ENCODE peak calls at places on chromosome 4, in nine cellular contexts. U, R, O, N, Q, X, F, V and P are unnamed samples.
A peak's percentile ranks its signal among the peaks of the same experiment; 100 is the strongest.

GRCh38 chr4:3366893-3367775 is 74.3 kb downstream of the RGS12 start:
- DNase-seq in U (no peak), R (no peak), O (no peak), N (no peak), Q (no peak), X (no peak), F (no peak), V (no peak), P (no peak)

GRCh38 chr4:72031868-72032619 is at the start of gene NPFFR2:
- DNase-seq in U (no peak), R (no peak), O (peak; percentile 10), N (no peak), Q (no peak), X (peak; percentile 76), F (no peak), V (no peak), P (no peak)

GRCh38 chr4:4860803-4861591 is 1.5 kb downstream of the MSX1 start:
- DNase-seq in U (no peak), R (no peak), O (peak; percentile 98), N (no peak), Q (no peak), X (peak; percentile 68), F (no peak), V (no peak), P (peak; percentile 84)

GRCh38 chr4:4288098-4288497 is 1.9 kb downstream of the LYAR start:
- DNase-seq in U (no peak), R (no peak), O (no peak), N (no peak), Q (no peak), X (no peak), F (no peak), V (no peak), P (no peak)

GRCh38 chr4:7676376-7676775 is 241.6 kb upstream of the PSAPL1 start:
- DNase-seq in U (no peak), R (no peak), O (peak; percentile 65), N (peak; percentile 6), Q (no peak), X (no peak), F (no peak), V (no peak), P (no peak)

GRCh38 chr4:140884431-140885058 is 128.4 kb upstream of the TBC1D9 start:
- DNase-seq in U (no peak), R (no peak), O (peak; percentile 92), N (no peak), Q (peak; percentile 19), X (peak; percentile 94), F (no peak), V (peak; percentile 0), P (peak; percentile 14)

GRCh38 chr4:40908297-40908696 is 158.5 kb downstream of the NSUN7 start:
- DNase-seq in U (no peak), R (no peak), O (no peak), N (no peak), Q (no peak), X (peak; percentile 65), F (no peak), V (no peak), P (no peak)

GRCh38 chr4:174764105-174764729 is 64.8 kb downstream of the GLRA3 start:
- DNase-seq in U (no peak), R (no peak), O (peak; percentile 13), N (no peak), Q (peak; percentile 2), X (peak; percentile 78), F (no peak), V (no peak), P (peak; percentile 1)

GRCh38 chr4:57182132-57182874 is 72.1 kb upstream of the IGFBP7 start:
- DNase-seq in U (no peak), R (no peak), O (no peak), N (no peak), Q (no peak), X (no peak), F (no peak), V (peak; percentile 88), P (no peak)

GRCh38 chr4:7854697-7855370 is 84.8 kb downstream of the AFAP1 start:
- DNase-seq in U (no peak), R (peak; percentile 75), O (peak; percentile 49), N (peak; percentile 88), Q (no peak), X (no peak), F (no peak), V (no peak), P (no peak)

GRCh38 chr4:173752610-173753009 is 222.6 kb upstream of the HAND2 start:
- DNase-seq in U (no peak), R (no peak), O (no peak), N (no peak), Q (no peak), X (peak; percentile 92), F (no peak), V (no peak), P (no peak)

GRCh38 chr4:74527049-74527448 is 82.1 kb downstream of the AREG start:
- DNase-seq in U (no peak), R (no peak), O (no peak), N (no peak), Q (no peak), X (no peak), F (no peak), V (no peak), P (no peak)

GRCh38 chr4:108889696-108890475 is 127.0 kb upstream of the ETNPPL start:
- DNase-seq in U (no peak), R (no peak), O (no peak), N (no peak), Q (no peak), X (no peak), F (no peak), V (no peak), P (no peak)

GRCh38 chr4:188988131-188988530 is 848.9 kb downstream of the TRIML1 start:
- DNase-seq in U (no peak), R (no peak), O (no peak), N (no peak), Q (no peak), X (no peak), F (no peak), V (no peak), P (no peak)

GRCh38 chr4:142845293-142846070 is 619 bp downstream of the INPP4B start:
- DNase-seq in U (no peak), R (no peak), O (peak; percentile 72), N (peak; percentile 43), Q (no peak), X (peak; percentile 63), F (no peak), V (no peak), P (no peak)

GRCh38 chr4:113452868-113453620 is 308.5 kb downstream of the CAMK2D start:
- DNase-seq in U (no peak), R (no peak), O (no peak), N (no peak), Q (no peak), X (peak; percentile 92), F (no peak), V (no peak), P (no peak)

GRCh38 chr4:4712800-4713528 is 146.5 kb upstream of the MSX1 start:
- DNase-seq in U (no peak), R (no peak), O (no peak), N (no peak), Q (no peak), X (peak; percentile 52), F (no peak), V (no peak), P (no peak)

GRCh38 chr4:189124149-189124758 is 816.4 kb upstream of the FRG1 start:
- DNase-seq in U (no peak), R (no peak), O (peak; percentile 42), N (no peak), Q (no peak), X (peak; percentile 65), F (no peak), V (no peak), P (no peak)

GRCh38 chr4:5568931-5569330 is 139.4 kb downstream of the EVC2 start:
- DNase-seq in U (no peak), R (no peak), O (no peak), N (no peak), Q (no peak), X (no peak), F (no peak), V (no peak), P (no peak)

GRCh38 chr4:4789462-4789861 is 70.0 kb upstream of the MSX1 start:
- DNase-seq in U (no peak), R (no peak), O (no peak), N (no peak), Q (no peak), X (no peak), F (no peak), V (no peak), P (no peak)

GRCh38 chr4:26404597-26405323 is 83.9 kb downstream of the RBPJ start:
- DNase-seq in U (no peak), R (no peak), O (no peak), N (no peak), Q (no peak), X (no peak), F (no peak), V (no peak), P (no peak)

GRCh38 chr4:110628321-110629213 is 5.7 kb upstream of the PITX2 start:
- DNase-seq in U (no peak), R (no peak), O (peak; percentile 45), N (no peak), Q (no peak), X (peak; percentile 54), F (no peak), V (no peak), P (no peak)